ENCODE peak calls at places on chromosomes 4 and X, in four cellular contexts. S is LoVo; Y is nucleus accumbens; E is stimulated activated CD4-positive, alpha-beta T cell treated with anti-CD3 and anti-CD28 coated beads, Interleukin-1b, Interleukin-23, amount 100 ng/mL, for 24 hours. J is an unnamed sample.

GRCh38 chrX:48737940-48738339 is 23.6 kb upstream of the GLOD5 start:
- DNase-seq in S (no peak), E (no peak), Y (no peak), J (peak)

GRCh38 chrX:41779058-41779564 is 55.1 kb downstream of the GPR82 start:
- DNase-seq in S (peak), Y (no peak), E (no peak), J (peak)

GRCh38 chr4:133152801-133153526 is 3.9 kb downstream of the PCDH10 start:
- DNase-seq in S (no peak), E (no peak), Y (peak), J (no peak)

GRCh38 chrX:16278927-16279326 is 111.6 kb downstream of the MAGEB17 start:
- DNase-seq in Y (no peak), E (no peak), S (no peak), J (peak)

GRCh38 chrX:69216911-69217310 is 51.7 kb upstream of the PJA1 start:
- DNase-seq in S (no peak), E (no peak), Y (no peak), J (no peak)

GRCh38 chr4:155319506-155319905 is 57.3 kb downstream of the MAP9 start:
- DNase-seq in Y (no peak), E (no peak), S (no peak), J (no peak)

GRCh38 chr4:106266201-106266600 is 49.8 kb downstream of the TBCK start:
- DNase-seq in E (no peak), S (peak), Y (no peak), J (peak)

GRCh38 chr4:141027421-141027820 is 105.8 kb downstream of the RNF150 start:
- DNase-seq in E (no peak), Y (no peak), S (no peak), J (peak)

GRCh38 chr4:146134761-146135160 is 40.8 kb upstream of the LSM6 start:
- DNase-seq in S (no peak), Y (no peak), E (no peak), J (peak)

GRCh38 chr4:75195111-75195510 is 262.2 kb downstream of the PARM1 start:
- DNase-seq in S (no peak), Y (no peak), E (no peak), J (no peak)

GRCh38 chr4:52096048-52096447 is 44.9 kb downstream of the SPATA18 start:
- DNase-seq in S (no peak), Y (no peak), E (no peak), J (no peak)

GRCh38 chrX:16842684-16843083 is 27.5 kb downstream of the RBBP7 start:
- DNase-seq in E (no peak), Y (no peak), S (no peak), J (no peak)

GRCh38 chr4:4820739-4821138 is 38.7 kb upstream of the MSX1 start:
- DNase-seq in E (no peak), S (no peak), Y (no peak), J (no peak)

GRCh38 chr4:105106416-105106815 is 40.3 kb upstream of the TET2 start:
- DNase-seq in E (no peak), Y (no peak), S (no peak), J (no peak)

GRCh38 chrX:57900961-57901360 is 9.3 kb downstream of the ZXDA start:
- DNase-seq in Y (no peak), E (no peak), S (no peak), J (no peak)

GRCh38 chrX:130165181-130165702 is 399 bp downstream of the AIFM1 start:
- DNase-seq in E (no peak), Y (no peak), S (no peak), J (no peak)

GRCh38 chr4:110211007-110211769 is 12.8 kb upstream of the ELOVL6 start:
- DNase-seq in Y (no peak), E (no peak), S (peak), J (peak)

GRCh38 chrX:118231464-118231863 is 114.4 kb upstream of the WDR44 start:
- DNase-seq in E (no peak), S (no peak), Y (no peak), J (no peak)

GRCh38 chr4:12636191-12636590 is 847.9 kb downstream of the RAB28 start:
- DNase-seq in Y (no peak), E (no peak), S (no peak), J (no peak)

GRCh38 chrX:54413753-54414152 is 26.5 kb upstream of the TSR2 start:
- DNase-seq in S (no peak), Y (no peak), E (no peak), J (no peak)

GRCh38 chrX:154298312-154298711 is 2.7 kb downstream of the TKTL1 start:
- DNase-seq in S (no peak), E (no peak), Y (no peak), J (no peak)

GRCh38 chr4:6372649-6373525 is 99.5 kb downstream of the PPP2R2C start:
- DNase-seq in Y (no peak), E (no peak), S (no peak), J (peak)

GRCh38 chrX:348461-349117 is 30.0 kb upstream of the GTPBP6 start:
- DNase-seq in Y (no peak), E (no peak), S (no peak), J (no peak)

GRCh38 chr4:123168812-123169211 is 227.8 kb upstream of the SPRY1 start:
- DNase-seq in E (no peak), Y (no peak), S (no peak), J (no peak)

GRCh38 chr4:13980317-13980716 is 352.8 kb upstream of the BOD1L1 start:
- DNase-seq in S (peak), E (no peak), Y (no peak), J (no peak)

GRCh38 chrX:21738145-21738949 is 19.6 kb downstream of the SMPX start:
- DNase-seq in E (no peak), Y (no peak), S (no peak), J (peak)

GRCh38 chrX:150047818-150048217 is 109.5 kb upstream of the EOLA2 start:
- DNase-seq in S (no peak), E (no peak), Y (no peak), J (no peak)

GRCh38 chr4:72486991-72487390 is 82.0 kb downstream of the ADAMTS3 start:
- DNase-seq in Y (no peak), S (no peak), E (no peak), J (no peak)

GRCh38 chr4:117466388-117466787 is 381.0 kb upstream of the TRAM1L1 start:
- DNase-seq in E (no peak), S (no peak), Y (no peak), J (no peak)

GRCh38 chr4:154998284-154998683 is 210.2 kb upstream of the NPY2R start:
- DNase-seq in Y (no peak), S (no peak), E (no peak), J (no peak)

GRCh38 chr4:49000806-49001205 is 14.7 kb downstream of the CWH43 start:
- DNase-seq in Y (no peak), S (no peak), E (no peak), J (no peak)

GRCh38 chrX:48939417-48940228 is 17.8 kb downstream of the OTUD5 start:
- DNase-seq in S (no peak), E (no peak), Y (no peak), J (no peak)

GRCh38 chr4:101337688-101338087 is 9.6 kb downstream of the PPP3CA start:
- DNase-seq in E (no peak), Y (no peak), S (no peak), J (no peak)

GRCh38 chrX:153967536-153968214 is 3.9 kb downstream of the HCFC1 start:
- DNase-seq in Y (no peak), E (no peak), S (no peak), J (no peak)

GRCh38 chr4:10003666-10004065 is 17.6 kb downstream of the SLC2A9 start:
- DNase-seq in S (no peak), Y (no peak), E (no peak), J (no peak)

GRCh38 chr4:1901127-1901526 is 29.9 kb downstream of the NSD2 start:
- DNase-seq in Y (no peak), E (no peak), S (no peak), J (no peak)

GRCh38 chrX:40144576-40144975 is 46.8 kb upstream of the BCOR start:
- DNase-seq in E (no peak), S (no peak), Y (no peak), J (no peak)

GRCh38 chr4:76960014-76960413 is 10.5 kb downstream of the SEPTIN11 start:
- DNase-seq in S (no peak), E (no peak), Y (no peak), J (no peak)

J was measured in NCI-H1092 treated with DMSO at 0.1 percent for 48 hours.